ENCODE peak calls at places on chromosomes 7 and 10, in eight cellular contexts. One of them, this sample, is unnamed.

GRCh38 chr10:128097783-128098182 is 28.4 kb downstream of the MKI67 start:
- DNase-seq in AG09319: no peak
- DNase-seq in astrocyte of the spinal cord: no peak
- DNase-seq in activated CD4-positive, alpha-beta T cell treated with anti-CD3 and anti-CD28 coated beads for 48 hours: no peak
- DNase-seq in DMS153: no peak
- DNase-seq in activated T-cell treated with anti-CD3 and anti-CD28 coated beads, Interleukin-2, amount 50 U/mL, for 48 hours: no peak
- DNase-seq in stimulated activated naive CD8-positive, alpha-beta T cell treated with anti-CD3 and anti-CD28 coated beads, Interleukin-15, amount 100 ng/mL, for 72 hours: no peak
- DNase-seq in T1000: no peak
- DNase-seq in this sample: no peak

GRCh38 chr10:10510179-10510578 is 507.5 kb upstream of the CELF2 start:
- DNase-seq in T1000: no peak
- DNase-seq in stimulated activated naive CD8-positive, alpha-beta T cell treated with anti-CD3 and anti-CD28 coated beads, Interleukin-15, amount 100 ng/mL, for 72 hours: no peak
- DNase-seq in activated T-cell treated with anti-CD3 and anti-CD28 coated beads, Interleukin-2, amount 50 U/mL, for 48 hours: no peak
- DNase-seq in DMS153: no peak
- DNase-seq in activated CD4-positive, alpha-beta T cell treated with anti-CD3 and anti-CD28 coated beads for 48 hours: no peak
- DNase-seq in AG09319: no peak
- DNase-seq in astrocyte of the spinal cord: no peak
- DNase-seq in this sample: no peak

GRCh38 chr10:37855691-37856090 is 1.7 kb downstream of the ZNF248 start:
- DNase-seq in astrocyte of the spinal cord: no peak
- DNase-seq in AG09319: no peak
- DNase-seq in activated CD4-positive, alpha-beta T cell treated with anti-CD3 and anti-CD28 coated beads for 48 hours: no peak
- DNase-seq in T1000: no peak
- DNase-seq in DMS153: no peak
- DNase-seq in stimulated activated naive CD8-positive, alpha-beta T cell treated with anti-CD3 and anti-CD28 coated beads, Interleukin-15, amount 100 ng/mL, for 72 hours: no peak
- DNase-seq in activated T-cell treated with anti-CD3 and anti-CD28 coated beads, Interleukin-2, amount 50 U/mL, for 48 hours: no peak
- DNase-seq in this sample: no peak

GRCh38 chr10:124745678-124746077 is 1.5 kb upstream of the FAM53B start:
- DNase-seq in activated CD4-positive, alpha-beta T cell treated with anti-CD3 and anti-CD28 coated beads for 48 hours: no peak
- DNase-seq in DMS153: peak; percentile 36
- DNase-seq in astrocyte of the spinal cord: peak; percentile 67
- DNase-seq in activated T-cell treated with anti-CD3 and anti-CD28 coated beads, Interleukin-2, amount 50 U/mL, for 48 hours: no peak
- DNase-seq in T1000: no peak
- DNase-seq in stimulated activated naive CD8-positive, alpha-beta T cell treated with anti-CD3 and anti-CD28 coated beads, Interleukin-15, amount 100 ng/mL, for 72 hours: no peak
- DNase-seq in AG09319: no peak
- DNase-seq in this sample: peak; percentile 39

GRCh38 chr10:114822771-114823463 is 1.3 kb downstream of the FHIP2A start:
- DNase-seq in activated T-cell treated with anti-CD3 and anti-CD28 coated beads, Interleukin-2, amount 50 U/mL, for 48 hours: no peak
- DNase-seq in activated CD4-positive, alpha-beta T cell treated with anti-CD3 and anti-CD28 coated beads for 48 hours: no peak
- DNase-seq in DMS153: peak; percentile 3
- DNase-seq in AG09319: peak; percentile 54
- DNase-seq in stimulated activated naive CD8-positive, alpha-beta T cell treated with anti-CD3 and anti-CD28 coated beads, Interleukin-15, amount 100 ng/mL, for 72 hours: no peak
- DNase-seq in astrocyte of the spinal cord: peak; percentile 68
- DNase-seq in T1000: no peak
- DNase-seq in this sample: no peak

GRCh38 chr10:131109746-131110145 is 201.8 kb downstream of the TCERG1L start:
- DNase-seq in T1000: no peak
- DNase-seq in activated CD4-positive, alpha-beta T cell treated with anti-CD3 and anti-CD28 coated beads for 48 hours: no peak
- DNase-seq in astrocyte of the spinal cord: no peak
- DNase-seq in activated T-cell treated with anti-CD3 and anti-CD28 coated beads, Interleukin-2, amount 50 U/mL, for 48 hours: no peak
- DNase-seq in stimulated activated naive CD8-positive, alpha-beta T cell treated with anti-CD3 and anti-CD28 coated beads, Interleukin-15, amount 100 ng/mL, for 72 hours: no peak
- DNase-seq in DMS153: no peak
- DNase-seq in AG09319: no peak
- DNase-seq in this sample: no peak

GRCh38 chr7:133554330-133554729 is 301.5 kb downstream of the EXOC4 start:
- DNase-seq in activated CD4-positive, alpha-beta T cell treated with anti-CD3 and anti-CD28 coated beads for 48 hours: no peak
- DNase-seq in T1000: no peak
- DNase-seq in stimulated activated naive CD8-positive, alpha-beta T cell treated with anti-CD3 and anti-CD28 coated beads, Interleukin-15, amount 100 ng/mL, for 72 hours: no peak
- DNase-seq in astrocyte of the spinal cord: no peak
- DNase-seq in AG09319: no peak
- DNase-seq in DMS153: no peak
- DNase-seq in activated T-cell treated with anti-CD3 and anti-CD28 coated beads, Interleukin-2, amount 50 U/mL, for 48 hours: no peak
- DNase-seq in this sample: no peak

GRCh38 chr10:103839867-103840746 is 15.3 kb downstream of the SH3PXD2A start:
- DNase-seq in DMS153: peak; percentile 89
- DNase-seq in astrocyte of the spinal cord: peak; percentile 33
- DNase-seq in stimulated activated naive CD8-positive, alpha-beta T cell treated with anti-CD3 and anti-CD28 coated beads, Interleukin-15, amount 100 ng/mL, for 72 hours: no peak
- DNase-seq in T1000: no peak
- DNase-seq in activated CD4-positive, alpha-beta T cell treated with anti-CD3 and anti-CD28 coated beads for 48 hours: no peak
- DNase-seq in AG09319: no peak
- DNase-seq in activated T-cell treated with anti-CD3 and anti-CD28 coated beads, Interleukin-2, amount 50 U/mL, for 48 hours: no peak
- DNase-seq in this sample: no peak

GRCh38 chr10:3778708-3779108 is 6.3 kb downstream of the KLF6 start:
- DNase-seq in activated T-cell treated with anti-CD3 and anti-CD28 coated beads, Interleukin-2, amount 50 U/mL, for 48 hours: no peak
- DNase-seq in T1000: no peak
- DNase-seq in DMS153: no peak
- DNase-seq in astrocyte of the spinal cord: peak; percentile 62
- DNase-seq in stimulated activated naive CD8-positive, alpha-beta T cell treated with anti-CD3 and anti-CD28 coated beads, Interleukin-15, amount 100 ng/mL, for 72 hours: no peak
- DNase-seq in AG09319: no peak
- DNase-seq in activated CD4-positive, alpha-beta T cell treated with anti-CD3 and anti-CD28 coated beads for 48 hours: no peak
- DNase-seq in this sample: no peak

GRCh38 chr7:112484671-112485097 is 3.9 kb downstream of the LSMEM1 start:
- DNase-seq in AG09319: peak; percentile 72
- DNase-seq in T1000: peak; percentile 13
- DNase-seq in DMS153: no peak
- DNase-seq in astrocyte of the spinal cord: peak; percentile 97
- DNase-seq in activated T-cell treated with anti-CD3 and anti-CD28 coated beads, Interleukin-2, amount 50 U/mL, for 48 hours: no peak
- DNase-seq in stimulated activated naive CD8-positive, alpha-beta T cell treated with anti-CD3 and anti-CD28 coated beads, Interleukin-15, amount 100 ng/mL, for 72 hours: no peak
- DNase-seq in activated CD4-positive, alpha-beta T cell treated with anti-CD3 and anti-CD28 coated beads for 48 hours: no peak
- DNase-seq in this sample: peak; percentile 77

GRCh38 chr7:36232555-36232954 is 79.5 kb downstream of the EEPD1 start:
- DNase-seq in activated T-cell treated with anti-CD3 and anti-CD28 coated beads, Interleukin-2, amount 50 U/mL, for 48 hours: no peak
- DNase-seq in astrocyte of the spinal cord: no peak
- DNase-seq in activated CD4-positive, alpha-beta T cell treated with anti-CD3 and anti-CD28 coated beads for 48 hours: no peak
- DNase-seq in DMS153: no peak
- DNase-seq in AG09319: no peak
- DNase-seq in T1000: no peak
- DNase-seq in stimulated activated naive CD8-positive, alpha-beta T cell treated with anti-CD3 and anti-CD28 coated beads, Interleukin-15, amount 100 ng/mL, for 72 hours: no peak
- DNase-seq in this sample: no peak

GRCh38 chr10:18238875-18239485 is 98.8 kb downstream of the CACNB2 start:
- DNase-seq in astrocyte of the spinal cord: peak; percentile 55
- DNase-seq in T1000: peak; percentile 68
- DNase-seq in activated T-cell treated with anti-CD3 and anti-CD28 coated beads, Interleukin-2, amount 50 U/mL, for 48 hours: no peak
- DNase-seq in DMS153: no peak
- DNase-seq in stimulated activated naive CD8-positive, alpha-beta T cell treated with anti-CD3 and anti-CD28 coated beads, Interleukin-15, amount 100 ng/mL, for 72 hours: no peak
- DNase-seq in activated CD4-positive, alpha-beta T cell treated with anti-CD3 and anti-CD28 coated beads for 48 hours: no peak
- DNase-seq in AG09319: peak; percentile 37
- DNase-seq in this sample: no peak

GRCh38 chr7:155378580-155378934 is 79.4 kb upstream of the EN2 start:
- DNase-seq in stimulated activated naive CD8-positive, alpha-beta T cell treated with anti-CD3 and anti-CD28 coated beads, Interleukin-15, amount 100 ng/mL, for 72 hours: no peak
- DNase-seq in activated T-cell treated with anti-CD3 and anti-CD28 coated beads, Interleukin-2, amount 50 U/mL, for 48 hours: no peak
- DNase-seq in activated CD4-positive, alpha-beta T cell treated with anti-CD3 and anti-CD28 coated beads for 48 hours: no peak
- DNase-seq in T1000: no peak
- DNase-seq in AG09319: no peak
- DNase-seq in astrocyte of the spinal cord: no peak
- DNase-seq in DMS153: no peak
- DNase-seq in this sample: no peak

GRCh38 chr10:54854389-54854788 is 53.4 kb upstream of the PCDH15 start:
- DNase-seq in AG09319: no peak
- DNase-seq in stimulated activated naive CD8-positive, alpha-beta T cell treated with anti-CD3 and anti-CD28 coated beads, Interleukin-15, amount 100 ng/mL, for 72 hours: no peak
- DNase-seq in DMS153: no peak
- DNase-seq in astrocyte of the spinal cord: no peak
- DNase-seq in activated T-cell treated with anti-CD3 and anti-CD28 coated beads, Interleukin-2, amount 50 U/mL, for 48 hours: no peak
- DNase-seq in activated CD4-positive, alpha-beta T cell treated with anti-CD3 and anti-CD28 coated beads for 48 hours: no peak
- DNase-seq in T1000: no peak
- DNase-seq in this sample: no peak

GRCh38 chr10:29186221-29186620 is 102.6 kb upstream of the LYZL1 start:
- DNase-seq in stimulated activated naive CD8-positive, alpha-beta T cell treated with anti-CD3 and anti-CD28 coated beads, Interleukin-15, amount 100 ng/mL, for 72 hours: no peak
- DNase-seq in activated CD4-positive, alpha-beta T cell treated with anti-CD3 and anti-CD28 coated beads for 48 hours: no peak
- DNase-seq in DMS153: no peak
- DNase-seq in T1000: no peak
- DNase-seq in astrocyte of the spinal cord: no peak
- DNase-seq in AG09319: no peak
- DNase-seq in activated T-cell treated with anti-CD3 and anti-CD28 coated beads, Interleukin-2, amount 50 U/mL, for 48 hours: no peak
- DNase-seq in this sample: no peak

GRCh38 chr10:132870426-132870825 is 71.9 kb downstream of the CFAP46 start:
- DNase-seq in AG09319: no peak
- DNase-seq in activated CD4-positive, alpha-beta T cell treated with anti-CD3 and anti-CD28 coated beads for 48 hours: no peak
- DNase-seq in stimulated activated naive CD8-positive, alpha-beta T cell treated with anti-CD3 and anti-CD28 coated beads, Interleukin-15, amount 100 ng/mL, for 72 hours: no peak
- DNase-seq in T1000: no peak
- DNase-seq in astrocyte of the spinal cord: no peak
- DNase-seq in DMS153: no peak
- DNase-seq in activated T-cell treated with anti-CD3 and anti-CD28 coated beads, Interleukin-2, amount 50 U/mL, for 48 hours: no peak
- DNase-seq in this sample: no peak

GRCh38 chr10:91137822-91138221 is 82.6 kb upstream of the PCGF5 start:
- DNase-seq in T1000: no peak
- DNase-seq in activated CD4-positive, alpha-beta T cell treated with anti-CD3 and anti-CD28 coated beads for 48 hours: no peak
- DNase-seq in activated T-cell treated with anti-CD3 and anti-CD28 coated beads, Interleukin-2, amount 50 U/mL, for 48 hours: no peak
- DNase-seq in DMS153: peak; percentile 15
- DNase-seq in stimulated activated naive CD8-positive, alpha-beta T cell treated with anti-CD3 and anti-CD28 coated beads, Interleukin-15, amount 100 ng/mL, for 72 hours: no peak
- DNase-seq in AG09319: no peak
- DNase-seq in astrocyte of the spinal cord: no peak
- DNase-seq in this sample: no peak

GRCh38 chr10:6542999-6543430 is 37.1 kb downstream of the PRKCQ start:
- DNase-seq in T1000: no peak
- DNase-seq in activated CD4-positive, alpha-beta T cell treated with anti-CD3 and anti-CD28 coated beads for 48 hours: peak; percentile 49
- DNase-seq in AG09319: no peak
- DNase-seq in stimulated activated naive CD8-positive, alpha-beta T cell treated with anti-CD3 and anti-CD28 coated beads, Interleukin-15, amount 100 ng/mL, for 72 hours: peak; percentile 56
- DNase-seq in astrocyte of the spinal cord: no peak
- DNase-seq in DMS153: peak; percentile 6
- DNase-seq in activated T-cell treated with anti-CD3 and anti-CD28 coated beads, Interleukin-2, amount 50 U/mL, for 48 hours: peak; percentile 69
- DNase-seq in this sample: no peak

GRCh38 chr10:49379596-49380410 is 16.1 kb downstream of the DRGX start:
- DNase-seq in DMS153: no peak
- DNase-seq in AG09319: no peak
- DNase-seq in astrocyte of the spinal cord: no peak
- DNase-seq in activated T-cell treated with anti-CD3 and anti-CD28 coated beads, Interleukin-2, amount 50 U/mL, for 48 hours: no peak
- DNase-seq in activated CD4-positive, alpha-beta T cell treated with anti-CD3 and anti-CD28 coated beads for 48 hours: no peak
- DNase-seq in T1000: no peak
- DNase-seq in stimulated activated naive CD8-positive, alpha-beta T cell treated with anti-CD3 and anti-CD28 coated beads, Interleukin-15, amount 100 ng/mL, for 72 hours: no peak
- DNase-seq in this sample: no peak

GRCh38 chr10:127207081-127207480 is 10.7 kb upstream of the INSYN2A start:
- DNase-seq in activated CD4-positive, alpha-beta T cell treated with anti-CD3 and anti-CD28 coated beads for 48 hours: no peak
- DNase-seq in astrocyte of the spinal cord: no peak
- DNase-seq in DMS153: no peak
- DNase-seq in stimulated activated naive CD8-positive, alpha-beta T cell treated with anti-CD3 and anti-CD28 coated beads, Interleukin-15, amount 100 ng/mL, for 72 hours: no peak
- DNase-seq in activated T-cell treated with anti-CD3 and anti-CD28 coated beads, Interleukin-2, amount 50 U/mL, for 48 hours: no peak
- DNase-seq in AG09319: no peak
- DNase-seq in T1000: no peak
- DNase-seq in this sample: no peak

GRCh38 chr10:102919237-102919959 is 1.3 kb downstream of the CNNM2 start:
- DNase-seq in stimulated activated naive CD8-positive, alpha-beta T cell treated with anti-CD3 and anti-CD28 coated beads, Interleukin-15, amount 100 ng/mL, for 72 hours: peak; percentile 31
- DNase-seq in T1000: no peak
- DNase-seq in DMS153: no peak
- DNase-seq in AG09319: no peak
- DNase-seq in astrocyte of the spinal cord: peak; percentile 11
- DNase-seq in activated T-cell treated with anti-CD3 and anti-CD28 coated beads, Interleukin-2, amount 50 U/mL, for 48 hours: no peak
- DNase-seq in activated CD4-positive, alpha-beta T cell treated with anti-CD3 and anti-CD28 coated beads for 48 hours: peak; percentile 42
- DNase-seq in this sample: no peak

GRCh38 chr7:43138710-43139601 is 26.5 kb downstream of the HECW1 start:
- DNase-seq in activated CD4-positive, alpha-beta T cell treated with anti-CD3 and anti-CD28 coated beads for 48 hours: no peak
- DNase-seq in T1000: peak; percentile 22
- DNase-seq in astrocyte of the spinal cord: peak; percentile 92
- DNase-seq in DMS153: no peak
- DNase-seq in activated T-cell treated with anti-CD3 and anti-CD28 coated beads, Interleukin-2, amount 50 U/mL, for 48 hours: no peak
- DNase-seq in AG09319: no peak
- DNase-seq in stimulated activated naive CD8-positive, alpha-beta T cell treated with anti-CD3 and anti-CD28 coated beads, Interleukin-15, amount 100 ng/mL, for 72 hours: no peak
- DNase-seq in this sample: no peak

GRCh38 chr7:152200395-152200794 is 174.9 kb downstream of the GALNT11 start:
- DNase-seq in activated CD4-positive, alpha-beta T cell treated with anti-CD3 and anti-CD28 coated beads for 48 hours: no peak
- DNase-seq in astrocyte of the spinal cord: no peak
- DNase-seq in activated T-cell treated with anti-CD3 and anti-CD28 coated beads, Interleukin-2, amount 50 U/mL, for 48 hours: no peak
- DNase-seq in T1000: no peak
- DNase-seq in DMS153: no peak
- DNase-seq in AG09319: no peak
- DNase-seq in stimulated activated naive CD8-positive, alpha-beta T cell treated with anti-CD3 and anti-CD28 coated beads, Interleukin-15, amount 100 ng/mL, for 72 hours: no peak
- DNase-seq in this sample: no peak

GRCh38 chr7:17674166-17674955 is 265.9 kb downstream of the SNX13 start:
- DNase-seq in AG09319: no peak
- DNase-seq in DMS153: no peak
- DNase-seq in activated CD4-positive, alpha-beta T cell treated with anti-CD3 and anti-CD28 coated beads for 48 hours: no peak
- DNase-seq in astrocyte of the spinal cord: no peak
- DNase-seq in stimulated activated naive CD8-positive, alpha-beta T cell treated with anti-CD3 and anti-CD28 coated beads, Interleukin-15, amount 100 ng/mL, for 72 hours: no peak
- DNase-seq in activated T-cell treated with anti-CD3 and anti-CD28 coated beads, Interleukin-2, amount 50 U/mL, for 48 hours: no peak
- DNase-seq in T1000: no peak
- DNase-seq in this sample: no peak

GRCh38 chr7:101308245-101309085 is 13.1 kb downstream of the IFT22 start:
- DNase-seq in DMS153: no peak
- DNase-seq in activated CD4-positive, alpha-beta T cell treated with anti-CD3 and anti-CD28 coated beads for 48 hours: peak; percentile 65
- DNase-seq in astrocyte of the spinal cord: peak; percentile 33
- DNase-seq in T1000: no peak
- DNase-seq in activated T-cell treated with anti-CD3 and anti-CD28 coated beads, Interleukin-2, amount 50 U/mL, for 48 hours: peak; percentile 77
- DNase-seq in AG09319: no peak
- DNase-seq in stimulated activated naive CD8-positive, alpha-beta T cell treated with anti-CD3 and anti-CD28 coated beads, Interleukin-15, amount 100 ng/mL, for 72 hours: peak; percentile 42
- DNase-seq in this sample: no peak

GRCh38 chr7:105304040-105304895 is 84.5 kb downstream of the SRPK2 start:
- DNase-seq in T1000: no peak
- DNase-seq in activated CD4-positive, alpha-beta T cell treated with anti-CD3 and anti-CD28 coated beads for 48 hours: peak; percentile 32
- DNase-seq in AG09319: peak; percentile 25
- DNase-seq in DMS153: no peak
- DNase-seq in stimulated activated naive CD8-positive, alpha-beta T cell treated with anti-CD3 and anti-CD28 coated beads, Interleukin-15, amount 100 ng/mL, for 72 hours: no peak
- DNase-seq in astrocyte of the spinal cord: peak; percentile 61
- DNase-seq in activated T-cell treated with anti-CD3 and anti-CD28 coated beads, Interleukin-2, amount 50 U/mL, for 48 hours: peak; percentile 37
- DNase-seq in this sample: peak; percentile 30

GRCh38 chr10:73398024-73398423 is 15.8 kb downstream of the ANXA7 start:
- DNase-seq in T1000: no peak
- DNase-seq in stimulated activated naive CD8-positive, alpha-beta T cell treated with anti-CD3 and anti-CD28 coated beads, Interleukin-15, amount 100 ng/mL, for 72 hours: no peak
- DNase-seq in astrocyte of the spinal cord: no peak
- DNase-seq in DMS153: no peak
- DNase-seq in activated CD4-positive, alpha-beta T cell treated with anti-CD3 and anti-CD28 coated beads for 48 hours: no peak
- DNase-seq in AG09319: no peak
- DNase-seq in activated T-cell treated with anti-CD3 and anti-CD28 coated beads, Interleukin-2, amount 50 U/mL, for 48 hours: no peak
- DNase-seq in this sample: no peak

GRCh38 chr10:124680675-124681074 is 63.5 kb downstream of the FAM53B start:
- DNase-seq in stimulated activated naive CD8-positive, alpha-beta T cell treated with anti-CD3 and anti-CD28 coated beads, Interleukin-15, amount 100 ng/mL, for 72 hours: no peak
- DNase-seq in T1000: no peak
- DNase-seq in activated CD4-positive, alpha-beta T cell treated with anti-CD3 and anti-CD28 coated beads for 48 hours: no peak
- DNase-seq in activated T-cell treated with anti-CD3 and anti-CD28 coated beads, Interleukin-2, amount 50 U/mL, for 48 hours: no peak
- DNase-seq in DMS153: no peak
- DNase-seq in astrocyte of the spinal cord: no peak
- DNase-seq in AG09319: no peak
- DNase-seq in this sample: no peak

GRCh38 chr7:99363286-99363685 is 11.2 kb upstream of the ARPC1B start:
- DNase-seq in activated CD4-positive, alpha-beta T cell treated with anti-CD3 and anti-CD28 coated beads for 48 hours: no peak
- DNase-seq in DMS153: no peak
- DNase-seq in T1000: no peak
- DNase-seq in stimulated activated naive CD8-positive, alpha-beta T cell treated with anti-CD3 and anti-CD28 coated beads, Interleukin-15, amount 100 ng/mL, for 72 hours: no peak
- DNase-seq in astrocyte of the spinal cord: no peak
- DNase-seq in AG09319: no peak
- DNase-seq in activated T-cell treated with anti-CD3 and anti-CD28 coated beads, Interleukin-2, amount 50 U/mL, for 48 hours: no peak
- DNase-seq in this sample: no peak

GRCh38 chr7:13411641-13412040 is 577.8 kb downstream of the ETV1 start:
- DNase-seq in activated CD4-positive, alpha-beta T cell treated with anti-CD3 and anti-CD28 coated beads for 48 hours: no peak
- DNase-seq in stimulated activated naive CD8-positive, alpha-beta T cell treated with anti-CD3 and anti-CD28 coated beads, Interleukin-15, amount 100 ng/mL, for 72 hours: no peak
- DNase-seq in AG09319: no peak
- DNase-seq in DMS153: no peak
- DNase-seq in T1000: no peak
- DNase-seq in astrocyte of the spinal cord: no peak
- DNase-seq in activated T-cell treated with anti-CD3 and anti-CD28 coated beads, Interleukin-2, amount 50 U/mL, for 48 hours: no peak
- DNase-seq in this sample: no peak